ENCODE peak calls at places on chromosome 13, in ten cellular contexts. R is CD4-positive, alpha-beta T cell; O is neural progenitor cell; G is GM13977; Q is coronary artery; P is activated CD8-positive, alpha-beta T cell treated with anti-CD3 and anti-CD28 coated beads for 36 hours; J is glutamatergic neuron; I is PC-9; T is heart right ventricle; S is Calu3. L is an unnamed sample.
A peak's percentile ranks its signal among the peaks of the same experiment; 100 is the strongest.

GRCh38 chr13:114148521-114148855 is 16.1 kb upstream of the RASA3 start:
- DNase-seq in J (no peak), I (no peak), R (peak; percentile 87), S (no peak), G (peak; percentile 84), T (no peak), Q (peak; percentile 57), O (no peak), P (peak; percentile 93), L (no peak)

GRCh38 chr13:101523732-101524131 is 71.3 kb downstream of the ITGBL1 start:
- DNase-seq in S (no peak), I (no peak), G (no peak), Q (peak; percentile 75), P (no peak), O (no peak), R (no peak), T (peak; percentile 19), J (no peak), L (no peak)

GRCh38 chr13:113659337-113659736 is 1.3 kb upstream of the ATP4B start:
- DNase-seq in S (no peak), P (no peak), J (no peak), O (no peak), T (no peak), Q (no peak), I (no peak), G (no peak), R (no peak), L (no peak)

GRCh38 chr13:96218475-96218874 is 128.6 kb downstream of the HS6ST3 start:
- DNase-seq in O (no peak), R (no peak), S (no peak), T (no peak), Q (no peak), G (no peak), J (no peak), P (no peak), I (no peak), L (no peak)

GRCh38 chr13:50167224-50167947 is 152.1 kb downstream of the KCNRG start:
- DNase-seq in O (no peak), P (no peak), G (peak; percentile 33), S (no peak), R (no peak), T (no peak), J (no peak), Q (no peak), I (no peak), L (no peak)

GRCh38 chr13:31050486-31051400 is 111.0 kb downstream of the HSPH1 start:
- DNase-seq in T (no peak), S (no peak), J (no peak), G (no peak), Q (no peak), O (peak; percentile 20), I (no peak), P (no peak), R (no peak), L (no peak)

GRCh38 chr13:29081036-29081435 is 260.9 kb downstream of the MTUS2 start:
- DNase-seq in R (peak; percentile 27), G (peak; percentile 35), Q (no peak), J (no peak), S (no peak), I (no peak), T (no peak), O (no peak), P (no peak), L (no peak)

GRCh38 chr13:21672811-21673591 is 2.1 kb downstream of the FGF9 start:
- DNase-seq in S (no peak), O (peak; percentile 20), I (no peak), R (no peak), J (no peak), P (peak; percentile 28), G (no peak), Q (no peak), T (no peak), L (no peak)

GRCh38 chr13:79382545-79383275 is 23.3 kb downstream of the RBM26 start:
- DNase-seq in Q (no peak), T (no peak), G (no peak), S (no peak), O (no peak), R (no peak), J (no peak), I (peak; percentile 85), P (no peak), L (no peak)

DNA sequence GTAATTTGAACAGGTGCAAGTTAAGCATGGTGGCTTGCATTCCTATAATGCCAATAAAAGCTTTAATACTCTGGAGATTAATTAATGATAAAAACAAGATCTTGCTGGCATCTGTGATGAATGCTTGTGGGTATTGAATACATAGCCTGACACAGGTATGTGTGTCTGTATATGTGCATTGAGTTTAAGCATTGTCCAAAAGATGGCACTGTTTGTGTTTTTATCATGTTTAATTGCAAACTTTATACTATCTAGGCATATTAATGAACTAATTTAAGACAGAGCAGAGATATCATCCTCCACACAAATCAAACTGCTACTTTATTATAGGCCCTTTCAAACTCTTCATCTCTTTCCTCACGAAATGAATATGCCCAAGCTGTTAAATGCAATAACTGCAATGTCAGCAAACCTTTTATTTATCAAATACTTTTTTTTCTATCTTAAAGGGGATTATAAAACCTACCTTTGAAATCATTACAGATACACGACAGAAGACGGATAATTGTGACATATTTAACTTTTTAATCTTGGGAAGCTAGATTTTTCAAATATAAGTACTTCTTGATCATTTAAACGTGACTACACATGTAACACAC is 86.5 kb downstream of the TNFSF11 start:
- DNase-seq in I (no peak), S (no peak), T (no peak), Q (no peak), G (no peak), R (no peak), O (no peak), J (no peak), P (no peak), L (no peak)
- TF ChIP-seq CTCF in I (peak; percentile 49), S (no peak), T (peak; percentile 42), Q (no peak), G (peak; percentile 11), R (no peak), O (no peak), J (no peak), P (no peak), L (no peak)

DNA sequence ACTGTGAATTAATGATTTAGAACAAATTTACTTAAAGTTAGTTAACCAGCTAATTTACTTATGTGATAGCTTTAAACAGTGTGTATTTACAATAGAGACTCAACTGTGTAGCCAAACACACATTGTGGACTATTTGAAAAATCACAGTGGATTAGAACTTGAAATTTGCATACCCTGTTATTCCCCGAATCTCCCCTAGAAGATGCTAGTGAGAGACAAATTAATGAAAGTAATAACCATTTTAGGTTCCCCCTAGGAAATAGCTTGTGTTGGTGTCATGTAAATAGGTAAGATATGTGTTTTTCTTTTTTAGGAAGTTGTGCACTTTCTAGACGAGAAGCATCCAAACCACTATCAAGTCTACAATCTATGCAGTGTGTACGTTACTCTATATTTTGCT is 98.5 kb downstream of the C1QTNF9 start:
- DNase-seq in O (no peak), T (no peak), R (no peak), Q (no peak), I (no peak), S (no peak), J (no peak), G (no peak), P (no peak), L (no peak)
- TF ChIP-seq CTCF in O (peak; percentile 23), T (no peak), R (no peak), Q (no peak), I (no peak), S (no peak), J (no peak), G (peak; percentile 7), P (peak; percentile 24), L (peak; percentile 26)

GRCh38 chr13:91108315-91108714 is 239.2 kb upstream of the MIR17HG start:
- DNase-seq in S (no peak), T (no peak), P (no peak), I (no peak), Q (no peak), O (no peak), G (no peak), R (no peak), J (no peak), L (no peak)

GRCh38 chr13:91115776-91116175 is 231.7 kb upstream of the MIR17HG start:
- DNase-seq in S (no peak), T (no peak), P (no peak), G (no peak), I (no peak), O (no peak), Q (no peak), J (no peak), R (no peak), L (no peak)

GRCh38 chr13:91111476-91112190 is 235.9 kb upstream of the MIR17HG start:
- DNase-seq in I (no peak), G (no peak), Q (no peak), R (no peak), P (no peak), S (no peak), J (no peak), T (no peak), O (peak; percentile 20), L (no peak)

GRCh38 chr13:91112191-91112579 is 235.3 kb upstream of the MIR17HG start:
- DNase-seq in S (no peak), P (no peak), I (no peak), G (no peak), T (no peak), J (no peak), R (no peak), O (no peak), Q (no peak), L (no peak)

DNA sequence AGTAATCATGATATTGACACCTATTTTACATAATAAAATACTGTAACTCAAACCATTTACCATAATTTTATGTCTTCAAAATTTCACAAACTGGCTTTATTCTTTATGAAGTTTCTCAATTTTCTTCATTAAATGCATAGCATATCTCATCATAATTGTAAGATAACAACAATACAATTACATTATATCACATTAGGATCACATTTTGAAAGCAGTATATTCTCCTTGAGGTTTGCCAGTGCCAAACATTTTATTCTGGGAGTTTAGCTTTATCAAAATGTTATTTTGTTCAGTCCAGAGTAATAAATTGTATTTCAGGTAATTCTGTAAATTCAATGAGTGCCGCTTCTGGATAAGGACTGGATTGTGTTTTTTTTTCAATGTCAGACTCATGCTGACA is 234.6 kb upstream of the MIR17HG start:
- DNase-seq in G (no peak), T (no peak), I (no peak), P (no peak), Q (no peak), R (no peak), O (no peak), S (no peak), J (no peak), L (no peak)
- TF ChIP-seq CTCF in G (no peak), T (no peak), I (no peak), P (no peak), Q (no peak), R (no peak), O (no peak), S (no peak), J (no peak), L (no peak)

DNA sequence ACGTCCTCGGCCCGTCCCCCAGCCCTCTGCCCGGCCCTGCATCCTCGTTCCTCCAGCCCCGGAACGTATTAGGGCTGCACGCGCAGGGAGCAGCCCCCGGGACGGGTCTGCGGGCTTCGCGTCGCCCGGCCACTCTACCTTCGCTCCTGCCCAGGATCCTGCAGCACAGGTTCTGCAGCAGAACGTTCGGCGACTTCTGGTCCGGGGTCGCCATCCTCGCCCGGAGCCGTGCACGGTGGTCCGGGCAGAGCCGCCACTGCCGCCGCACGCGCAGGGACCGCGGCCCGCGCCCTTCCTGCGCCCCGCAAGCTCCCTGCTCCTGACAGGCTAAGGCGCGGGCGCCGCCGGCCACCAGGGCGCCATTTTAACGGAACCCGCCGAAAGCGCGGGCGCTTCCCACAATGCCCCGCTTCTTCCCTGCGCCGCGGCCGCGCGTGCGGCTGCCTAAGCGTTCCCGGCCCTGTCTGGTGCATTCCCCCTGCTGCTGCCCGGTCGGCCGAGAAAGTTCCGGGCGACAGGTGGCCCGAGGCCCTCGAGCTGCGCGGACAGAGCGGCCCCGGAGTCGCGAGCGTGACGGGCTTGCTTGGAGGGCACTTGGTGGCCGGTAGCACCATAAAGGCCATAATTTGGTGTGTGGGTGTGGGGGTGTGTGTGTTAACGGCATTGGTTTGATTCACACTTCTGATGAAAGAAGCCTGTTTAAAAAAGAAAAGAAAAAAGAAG is at the start of gene TUBGCP3:
- DNase-seq in R (peak; percentile 69), T (peak; percentile 85), S (peak; percentile 66), J (peak; percentile 86), I (peak; percentile 65), Q (peak; percentile 82), G (peak; percentile 94), P (peak; percentile 81), O (peak; percentile 89), L (peak; percentile 71)
- TF ChIP-seq CTCF in R (no peak), T (peak; percentile 20), S (no peak), J (no peak), I (no peak), Q (no peak), G (no peak), P (no peak), O (peak; percentile 11), L (peak; percentile 29)

L was measured in neural crest cell.